ENCODE peak calls at places on chromosome 20, in nine cellular contexts. One of them, this sample, is unnamed.

GRCh38 chr20:34075647-34076046 is 36.4 kb downstream of the EIF2S2 start:
- DNase-seq in DND-41: no peak
- DNase-seq in AG09309: no peak
- DNase-seq in GM06990: no peak
- DNase-seq in heart left ventricle: no peak
- DNase-seq in neural progenitor cell: no peak
- DNase-seq in fibroblast of lung: no peak
- DNase-seq in pancreas: no peak
- DNase-seq in cardiac fibroblast: no peak
- DNase-seq in this sample: no peak

GRCh38 chr20:9439806-9440205 is 74.6 kb upstream of the LAMP5 start:
- DNase-seq in DND-41: no peak
- DNase-seq in AG09309: no peak
- DNase-seq in GM06990: no peak
- DNase-seq in heart left ventricle: no peak
- DNase-seq in neural progenitor cell: no peak
- DNase-seq in fibroblast of lung: no peak
- DNase-seq in pancreas: no peak
- DNase-seq in cardiac fibroblast: no peak
- DNase-seq in this sample: no peak

GRCh38 chr20:11047559-11047958 is 373.8 kb upstream of the JAG1 start:
- DNase-seq in DND-41: no peak
- DNase-seq in AG09309: no peak
- DNase-seq in GM06990: no peak
- DNase-seq in heart left ventricle: no peak
- DNase-seq in neural progenitor cell: no peak
- DNase-seq in fibroblast of lung: no peak
- DNase-seq in pancreas: no peak
- DNase-seq in cardiac fibroblast: no peak
- DNase-seq in this sample: no peak

GRCh38 chr20:46955601-46956556 is 61.2 kb downstream of the EYA2 start:
- DNase-seq in DND-41: no peak
- DNase-seq in AG09309: no peak
- DNase-seq in GM06990: no peak
- DNase-seq in heart left ventricle: no peak
- DNase-seq in neural progenitor cell: no peak
- DNase-seq in fibroblast of lung: peak; percentile 62
- DNase-seq in pancreas: no peak
- DNase-seq in cardiac fibroblast: no peak
- DNase-seq in this sample: no peak

GRCh38 chr20:48603116-48603818 is 224.5 kb downstream of the PREX1 start:
- DNase-seq in DND-41: no peak
- DNase-seq in AG09309: no peak
- DNase-seq in GM06990: no peak
- DNase-seq in heart left ventricle: no peak
- DNase-seq in neural progenitor cell: peak; percentile 80
- DNase-seq in fibroblast of lung: no peak
- DNase-seq in pancreas: no peak
- DNase-seq in cardiac fibroblast: no peak
- DNase-seq in this sample: no peak

GRCh38 chr20:26208296-26209091 is 511.8 kb upstream of the ZNF337 start:
- DNase-seq in DND-41: no peak
- DNase-seq in AG09309: no peak
- DNase-seq in GM06990: peak; percentile 9
- DNase-seq in heart left ventricle: peak; percentile 12
- DNase-seq in neural progenitor cell: peak; percentile 81
- DNase-seq in fibroblast of lung: no peak
- DNase-seq in pancreas: peak; percentile 10
- DNase-seq in cardiac fibroblast: no peak
- DNase-seq in this sample: peak; percentile 33

GRCh38 chr20:48267825-48268615 is 482.7 kb upstream of the SULF2 start:
- DNase-seq in DND-41: no peak
- DNase-seq in AG09309: no peak
- DNase-seq in GM06990: no peak
- DNase-seq in heart left ventricle: no peak
- DNase-seq in neural progenitor cell: no peak
- DNase-seq in fibroblast of lung: no peak
- DNase-seq in pancreas: no peak
- DNase-seq in cardiac fibroblast: no peak
- DNase-seq in this sample: no peak

GRCh38 chr20:32031007-32031958 is 20.8 kb upstream of the HCK start:
- DNase-seq in DND-41: peak; percentile 67
- DNase-seq in AG09309: peak; percentile 37
- DNase-seq in GM06990: peak; percentile 61
- DNase-seq in heart left ventricle: peak; percentile 85
- DNase-seq in neural progenitor cell: peak; percentile 98
- DNase-seq in fibroblast of lung: peak; percentile 80
- DNase-seq in pancreas: peak; percentile 82
- DNase-seq in cardiac fibroblast: peak; percentile 83
- DNase-seq in this sample: peak; percentile 68

GRCh38 chr20:57953638-57954037 is 243.8 kb upstream of the PMEPA1 start:
- DNase-seq in DND-41: no peak
- DNase-seq in AG09309: no peak
- DNase-seq in GM06990: no peak
- DNase-seq in heart left ventricle: no peak
- DNase-seq in neural progenitor cell: no peak
- DNase-seq in fibroblast of lung: no peak
- DNase-seq in pancreas: no peak
- DNase-seq in cardiac fibroblast: no peak
- DNase-seq in this sample: no peak

GRCh38 chr20:51023617-51024155 is 779 bp upstream of the KCNG1 start:
- DNase-seq in DND-41: no peak
- DNase-seq in AG09309: no peak
- DNase-seq in GM06990: no peak
- DNase-seq in heart left ventricle: no peak
- DNase-seq in neural progenitor cell: no peak
- DNase-seq in fibroblast of lung: no peak
- DNase-seq in pancreas: peak; percentile 31
- DNase-seq in cardiac fibroblast: no peak
- DNase-seq in this sample: no peak

GRCh38 chr20:25039697-25040437 is 18.1 kb downstream of the ACSS1 start:
- DNase-seq in DND-41: no peak
- DNase-seq in AG09309: no peak
- DNase-seq in GM06990: no peak
- DNase-seq in heart left ventricle: peak; percentile 94
- DNase-seq in neural progenitor cell: no peak
- DNase-seq in fibroblast of lung: peak; percentile 74
- DNase-seq in pancreas: peak; percentile 93
- DNase-seq in cardiac fibroblast: peak; percentile 76
- DNase-seq in this sample: no peak

GRCh38 chr20:47785900-47786762 is 850 bp upstream of the SULF2 start:
- DNase-seq in DND-41: no peak
- DNase-seq in AG09309: peak; percentile 54
- DNase-seq in GM06990: peak; percentile 25
- DNase-seq in heart left ventricle: peak; percentile 68
- DNase-seq in neural progenitor cell: peak; percentile 88
- DNase-seq in fibroblast of lung: peak; percentile 81
- DNase-seq in pancreas: peak; percentile 60
- DNase-seq in cardiac fibroblast: peak; percentile 81
- DNase-seq in this sample: peak; percentile 45

GRCh38 chr20:48763183-48764030 is 64.4 kb downstream of the PREX1 start:
- DNase-seq in DND-41: no peak
- DNase-seq in AG09309: no peak
- DNase-seq in GM06990: no peak
- DNase-seq in heart left ventricle: peak; percentile 68
- DNase-seq in neural progenitor cell: peak; percentile 49
- DNase-seq in fibroblast of lung: no peak
- DNase-seq in pancreas: no peak
- DNase-seq in cardiac fibroblast: peak; percentile 18
- DNase-seq in this sample: no peak

GRCh38 chr20:4245542-4245941 is 230.2 kb upstream of the RNF24 start:
- DNase-seq in DND-41: no peak
- DNase-seq in AG09309: no peak
- DNase-seq in GM06990: no peak
- DNase-seq in heart left ventricle: no peak
- DNase-seq in neural progenitor cell: no peak
- DNase-seq in fibroblast of lung: no peak
- DNase-seq in pancreas: no peak
- DNase-seq in cardiac fibroblast: no peak
- DNase-seq in this sample: no peak

GRCh38 chr20:10902836-10903410 is 229.1 kb upstream of the JAG1 start:
- DNase-seq in DND-41: no peak
- DNase-seq in AG09309: peak; percentile 90
- DNase-seq in GM06990: no peak
- DNase-seq in heart left ventricle: no peak
- DNase-seq in neural progenitor cell: no peak
- DNase-seq in fibroblast of lung: no peak
- DNase-seq in pancreas: no peak
- DNase-seq in cardiac fibroblast: peak; percentile 28
- DNase-seq in this sample: no peak

GRCh38 chr20:47164076-47164634 is 192.3 kb downstream of the ZMYND8 start:
- DNase-seq in DND-41: no peak
- DNase-seq in AG09309: no peak
- DNase-seq in GM06990: no peak
- DNase-seq in heart left ventricle: no peak
- DNase-seq in neural progenitor cell: no peak
- DNase-seq in fibroblast of lung: no peak
- DNase-seq in pancreas: no peak
- DNase-seq in cardiac fibroblast: no peak
- DNase-seq in this sample: no peak

GRCh38 chr20:23680151-23680550 is 8.7 kb downstream of the CST4 start:
- DNase-seq in DND-41: no peak
- DNase-seq in AG09309: no peak
- DNase-seq in GM06990: no peak
- DNase-seq in heart left ventricle: peak; percentile 47
- DNase-seq in neural progenitor cell: no peak
- DNase-seq in fibroblast of lung: no peak
- DNase-seq in pancreas: no peak
- DNase-seq in cardiac fibroblast: no peak
- DNase-seq in this sample: no peak

GRCh38 chr20:48999890-49000870 is 45.9 kb upstream of the CSE1L start:
- DNase-seq in DND-41: no peak
- DNase-seq in AG09309: no peak
- DNase-seq in GM06990: no peak
- DNase-seq in heart left ventricle: no peak
- DNase-seq in neural progenitor cell: no peak
- DNase-seq in fibroblast of lung: no peak
- DNase-seq in pancreas: no peak
- DNase-seq in cardiac fibroblast: no peak
- DNase-seq in this sample: no peak

GRCh38 chr20:37381621-37382538 is 35.9 kb downstream of the SRC start:
- DNase-seq in DND-41: no peak
- DNase-seq in AG09309: no peak
- DNase-seq in GM06990: peak; percentile 68
- DNase-seq in heart left ventricle: no peak
- DNase-seq in neural progenitor cell: no peak
- DNase-seq in fibroblast of lung: no peak
- DNase-seq in pancreas: no peak
- DNase-seq in cardiac fibroblast: no peak
- DNase-seq in this sample: no peak

DNA sequence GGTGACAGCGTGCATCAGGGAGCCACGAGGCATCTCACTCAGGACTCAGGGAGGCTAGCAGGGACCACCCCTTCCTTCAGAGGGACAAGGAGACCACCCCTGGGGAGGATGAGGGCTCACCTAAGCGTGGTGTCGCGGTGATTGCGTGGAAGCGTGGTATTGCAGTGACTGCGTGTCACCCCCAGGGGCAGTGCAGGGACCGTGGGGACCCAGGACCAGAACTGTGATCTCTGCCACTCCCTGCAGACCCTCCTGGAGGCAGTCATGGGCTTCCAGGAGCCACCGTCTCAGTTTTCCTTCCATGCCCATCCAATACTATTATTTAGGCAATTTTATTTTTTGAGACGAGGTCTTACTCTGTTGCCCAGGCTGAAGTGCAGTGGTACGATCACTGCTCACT is 147.1 kb downstream of the TAF4 start:
- DNase-seq in DND-41: no peak
- DNase-seq in AG09309: no peak
- DNase-seq in GM06990: no peak
- DNase-seq in heart left ventricle: no peak
- DNase-seq in neural progenitor cell: peak; percentile 31
- DNase-seq in fibroblast of lung: no peak
- DNase-seq in pancreas: no peak
- DNase-seq in cardiac fibroblast: no peak
- DNase-seq in this sample: no peak
- TF ChIP-seq CTCF in DND-41: peak; percentile 57
- TF ChIP-seq CTCF in AG09309: peak; percentile 21
- TF ChIP-seq CTCF in GM06990: no peak
- TF ChIP-seq CTCF in heart left ventricle: no peak
- TF ChIP-seq CTCF in neural progenitor cell: peak; percentile 37
- TF ChIP-seq CTCF in fibroblast of lung: no peak
- TF ChIP-seq CTCF in pancreas: no peak
- TF ChIP-seq CTCF in cardiac fibroblast: no peak
- TF ChIP-seq CTCF in this sample: no peak

GRCh38 chr20:6178537-6178936 is 55.7 kb upstream of the FERMT1 start:
- DNase-seq in DND-41: no peak
- DNase-seq in AG09309: no peak
- DNase-seq in GM06990: no peak
- DNase-seq in heart left ventricle: no peak
- DNase-seq in neural progenitor cell: peak; percentile 44
- DNase-seq in fibroblast of lung: peak; percentile 66
- DNase-seq in pancreas: no peak
- DNase-seq in cardiac fibroblast: peak; percentile 72
- DNase-seq in this sample: no peak
- TF ChIP-seq CTCF in DND-41: peak; percentile 65
- TF ChIP-seq CTCF in AG09309: peak; percentile 42
- TF ChIP-seq CTCF in GM06990: peak; percentile 35
- TF ChIP-seq CTCF in heart left ventricle: peak; percentile 33
- TF ChIP-seq CTCF in neural progenitor cell: peak; percentile 67
- TF ChIP-seq CTCF in fibroblast of lung: peak; percentile 57
- TF ChIP-seq CTCF in pancreas: no peak
- TF ChIP-seq CTCF in cardiac fibroblast: peak; percentile 47
- TF ChIP-seq CTCF in this sample: no peak

GRCh38 chr20:45329497-45330319 is 18.5 kb downstream of the SDC4 start:
- DNase-seq in DND-41: no peak
- DNase-seq in AG09309: no peak
- DNase-seq in GM06990: no peak
- DNase-seq in heart left ventricle: no peak
- DNase-seq in neural progenitor cell: no peak
- DNase-seq in fibroblast of lung: no peak
- DNase-seq in pancreas: peak; percentile 67
- DNase-seq in cardiac fibroblast: no peak
- DNase-seq in this sample: no peak
- TF ChIP-seq CTCF in DND-41: no peak
- TF ChIP-seq CTCF in AG09309: no peak
- TF ChIP-seq CTCF in GM06990: no peak
- TF ChIP-seq CTCF in heart left ventricle: no peak
- TF ChIP-seq CTCF in neural progenitor cell: no peak
- TF ChIP-seq CTCF in fibroblast of lung: no peak
- TF ChIP-seq CTCF in pancreas: no peak
- TF ChIP-seq CTCF in cardiac fibroblast: no peak
- TF ChIP-seq CTCF in this sample: no peak

DNA sequence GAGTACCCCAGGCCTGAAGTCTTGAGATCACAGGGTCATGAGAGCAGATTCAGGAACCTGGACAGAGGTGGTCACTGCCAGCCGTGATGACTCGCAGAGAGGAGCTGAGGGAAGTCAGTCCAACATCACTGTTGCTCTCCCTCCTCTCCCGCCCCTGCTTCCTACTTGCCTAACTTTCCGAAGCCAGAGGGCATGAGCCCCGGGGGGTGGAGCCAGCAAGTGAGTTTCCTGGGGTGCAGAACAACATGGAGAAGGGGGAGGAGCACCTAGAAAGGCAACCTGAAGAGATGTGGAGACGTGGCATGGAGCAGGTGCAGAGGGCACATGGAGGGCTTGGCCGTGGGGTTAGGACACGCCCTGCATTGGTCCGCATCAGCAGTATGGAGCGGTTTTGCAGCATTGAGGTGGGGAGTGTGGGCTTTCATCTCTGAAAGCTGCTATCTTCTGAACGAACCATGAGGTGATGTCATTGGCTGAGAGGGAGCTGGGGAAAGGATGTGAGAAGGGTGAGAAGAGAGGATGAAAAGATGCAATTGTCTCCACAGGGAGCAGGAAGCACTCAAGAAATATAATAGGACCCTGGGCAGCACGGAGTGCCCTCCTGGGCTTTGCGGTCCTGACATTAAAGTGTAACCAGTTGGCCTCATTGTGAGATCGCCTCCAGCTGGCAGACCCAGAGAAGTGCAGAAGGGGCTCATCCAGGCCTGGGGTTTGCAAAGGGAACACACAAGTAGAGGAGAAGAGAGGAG is 25.0 kb downstream of the GDAP1L1 start:
- DNase-seq in DND-41: peak; percentile 9
- DNase-seq in AG09309: no peak
- DNase-seq in GM06990: no peak
- DNase-seq in heart left ventricle: no peak
- DNase-seq in neural progenitor cell: peak; percentile 52
- DNase-seq in fibroblast of lung: no peak
- DNase-seq in pancreas: no peak
- DNase-seq in cardiac fibroblast: no peak
- DNase-seq in this sample: peak; percentile 7
- TF ChIP-seq CTCF in DND-41: peak; percentile 57
- TF ChIP-seq CTCF in AG09309: no peak
- TF ChIP-seq CTCF in GM06990: peak; percentile 41
- TF ChIP-seq CTCF in heart left ventricle: no peak
- TF ChIP-seq CTCF in neural progenitor cell: peak; percentile 59
- TF ChIP-seq CTCF in fibroblast of lung: peak; percentile 13
- TF ChIP-seq CTCF in pancreas: no peak
- TF ChIP-seq CTCF in cardiac fibroblast: peak; percentile 22
- TF ChIP-seq CTCF in this sample: peak; percentile 41

This sample was measured in activated CD8-positive, alpha-beta T cell treated with anti-CD3 and anti-CD28 coated beads for 36 hours.